ENCODE peak calls at places on chromosomes 2 and 18, in six cellular contexts. V is AG04450, D is RWPE2, K is upper lobe of left lung, C is PC-9, Z is AG04449. I is an unnamed sample.

GRCh38 chr18:79926306-79926705 is 25.1 kb downstream of the SLC66A2 start:
- DNase-seq in V (no peak), D (no peak), K (no peak), C (no peak), Z (no peak), I (no peak)

GRCh38 chr2:64482765-64483504 is 29.0 kb downstream of the LGALSL start:
- DNase-seq in V (no peak), D (no peak), K (no peak), C (peak), Z (no peak), I (peak)

GRCh38 chr2:122412360-122412759 is 656.9 kb downstream of the TSN start:
- DNase-seq in V (no peak), D (no peak), K (no peak), C (no peak), Z (no peak), I (no peak)

GRCh38 chr2:101869527-101869926 is 122.2 kb upstream of the IL1R2 start:
- DNase-seq in V (no peak), D (no peak), K (no peak), C (no peak), Z (no peak), I (no peak)

GRCh38 chr2:150619607-150620330 is 132.3 kb upstream of the RND3 start:
- DNase-seq in V (no peak), D (no peak), K (no peak), C (peak), Z (no peak), I (peak)

GRCh38 chr18:37571266-37571665 is 5.7 kb upstream of the CELF4 start:
- DNase-seq in V (no peak), D (no peak), K (no peak), C (no peak), Z (no peak), I (no peak)

GRCh38 chr2:141630531-141630930 is 500.3 kb downstream of the LRP1B start:
- DNase-seq in V (no peak), D (no peak), K (no peak), C (no peak), Z (no peak), I (no peak)

GRCh38 chr2:120747281-120747680 is 11.6 kb downstream of the GLI2 start:
- DNase-seq in V (no peak), D (no peak), K (no peak), C (no peak), Z (no peak), I (no peak)

GRCh38 chr2:191501390-191502168 is 176.4 kb upstream of the NABP1 start:
- DNase-seq in V (no peak), D (no peak), K (no peak), C (no peak), Z (no peak), I (peak)

GRCh38 chr18:23380001-23380550 is 73.0 kb upstream of the RIOK3 start:
- DNase-seq in V (no peak), D (no peak), K (peak), C (peak), Z (no peak), I (no peak)

GRCh38 chr2:222483513-222484039 is 59.2 kb downstream of the SGPP2 start:
- DNase-seq in V (no peak), D (no peak), K (no peak), C (peak), Z (no peak), I (no peak)

GRCh38 chr2:225399509-225399908 is at the start of gene NYAP2:
- DNase-seq in V (no peak), D (no peak), K (no peak), C (no peak), Z (no peak), I (no peak)

GRCh38 chr2:204722691-204723090 is 177.4 kb downstream of the PARD3B start:
- DNase-seq in V (no peak), D (no peak), K (no peak), C (no peak), Z (no peak), I (no peak)

GRCh38 chr2:151478011-151478410 is 68.3 kb downstream of the RIF1 start:
- DNase-seq in V (peak), D (no peak), K (no peak), C (no peak), Z (peak), I (peak)

GRCh38 chr2:3493610-3493997 is 25.7 kb downstream of the ADI1 start:
- DNase-seq in V (peak), D (no peak), K (no peak), C (no peak), Z (no peak), I (peak)

GRCh38 chr2:71069376-71069775 is 928 bp downstream of the NAGK start:
- DNase-seq in V (no peak), D (no peak), K (no peak), C (no peak), Z (no peak), I (peak)

GRCh38 chr2:96204836-96205235 is 3.8 kb downstream of the STARD7 start:
- DNase-seq in V (no peak), D (no peak), K (no peak), C (no peak), Z (no peak), I (no peak)

GRCh38 chr2:241177526-241177925 is 11.0 kb upstream of the ANO7 start:
- DNase-seq in V (no peak), D (no peak), K (no peak), C (no peak), Z (no peak), I (no peak)

GRCh38 chr2:64448069-64448468 is 5.9 kb upstream of the LGALSL start:
- DNase-seq in V (no peak), D (no peak), K (no peak), C (no peak), Z (no peak), I (no peak)

GRCh38 chr2:8491296-8492048 is 190.4 kb upstream of the ID2 start:
- DNase-seq in V (no peak), D (no peak), K (no peak), C (no peak), Z (no peak), I (peak)

GRCh38 chr2:10911291-10912075 is at the start of gene KCNF1:
- DNase-seq in V (no peak), D (peak), K (peak), C (peak), Z (no peak), I (peak)

GRCh38 chr2:10913501-10914271 is 2.0 kb downstream of the KCNF1 start:
- DNase-seq in V (no peak), D (no peak), K (peak), C (no peak), Z (no peak), I (no peak)

GRCh38 chr2:10910625-10911024 is 1.1 kb upstream of the KCNF1 start:
- DNase-seq in V (no peak), D (no peak), K (no peak), C (no peak), Z (no peak), I (no peak)

GRCh38 chr2:10912796-10913445 is 1.2 kb downstream of the KCNF1 start:
- DNase-seq in V (no peak), D (no peak), K (peak), C (no peak), Z (no peak), I (no peak)

GRCh38 chr2:10912076-10912731 is 470 bp downstream of the KCNF1 start:
- DNase-seq in V (no peak), D (no peak), K (peak), C (no peak), Z (no peak), I (no peak)
- H3K4me3 ChIP-seq in V (peak), D (peak), K (peak), C (peak), Z (peak), I (no peak)

GRCh38 chr2:61014805-61015204 is 2.7 kb upstream of the PEX13 start:
- DNase-seq in V (no peak), D (no peak), K (no peak), C (no peak), Z (no peak), I (no peak)
- TF ChIP-seq CTCF in V (no peak), D (no peak), K (no peak), C (no peak), Z (no peak), I (no peak)

DNA sequence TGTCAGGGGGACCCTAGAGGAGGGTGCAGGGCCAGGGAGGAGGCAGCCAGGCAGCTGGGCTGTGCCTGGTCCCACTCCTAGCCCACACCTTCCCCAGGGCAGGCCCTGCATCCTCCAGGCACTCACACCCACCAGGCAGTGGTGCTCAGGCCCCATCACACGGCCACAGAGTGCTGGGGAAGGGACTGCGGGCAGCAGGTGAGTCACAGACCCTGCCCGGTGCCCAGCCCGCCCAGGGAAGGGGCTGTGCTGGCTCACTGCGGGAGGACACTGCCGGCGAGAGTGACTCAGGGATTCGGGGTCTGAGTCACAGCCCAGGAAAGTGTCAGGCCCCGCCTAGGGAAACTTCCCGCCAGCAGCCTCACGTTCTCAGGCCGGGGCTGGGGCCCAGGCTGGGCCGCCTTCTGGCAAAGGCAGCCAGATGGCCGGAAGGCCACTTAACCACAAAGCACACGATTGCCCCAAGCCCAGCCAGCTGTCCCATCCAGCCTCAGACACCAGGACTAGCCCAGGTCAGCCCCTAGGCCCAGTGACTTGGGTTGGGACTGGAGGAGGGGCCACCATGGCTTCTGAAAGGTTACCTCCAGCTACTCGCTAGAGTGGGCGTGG is 42.2 kb downstream of the BIN1 start:
- DNase-seq in V (peak), D (peak), K (peak), C (peak), Z (peak), I (peak)
- H3K4me3 ChIP-seq in V (peak), D (no peak), K (no peak), C (no peak), Z (no peak), I (no peak)

GRCh38 chr2:185526156-185526555 is 212.4 kb upstream of the FSIP2 start:
- DNase-seq in V (no peak), D (no peak), K (no peak), C (no peak), Z (no peak), I (no peak)

DNA sequence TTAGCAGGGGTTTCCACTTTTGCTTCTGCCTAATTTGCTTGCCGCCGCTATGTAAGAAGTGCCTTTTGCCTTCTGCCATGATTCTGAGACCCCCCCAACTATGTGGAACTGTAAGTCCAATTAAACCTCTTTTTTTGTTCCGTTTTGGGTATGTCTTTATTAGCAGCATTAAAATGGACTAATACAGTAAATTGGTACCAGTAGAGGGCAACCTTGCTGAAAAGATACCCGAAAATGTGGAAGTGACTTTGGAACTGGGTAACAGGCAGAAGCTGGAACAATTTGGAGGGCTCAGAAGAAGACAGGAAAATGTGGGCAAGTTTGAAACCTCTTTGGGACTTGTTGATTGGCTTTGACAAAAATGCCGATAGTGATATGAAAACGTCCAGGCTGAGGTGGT is 216.1 kb upstream of the FSIP2 start:
- DNase-seq in V (no peak), D (no peak), K (no peak), C (no peak), Z (no peak), I (no peak)
- TF ChIP-seq CTCF in V (no peak), D (peak), K (no peak), C (peak), Z (no peak), I (no peak)

GRCh38 chr2:203019142-203019541 is 4.5 kb downstream of the NBEAL1 start:
- DNase-seq in V (no peak), D (no peak), K (no peak), C (no peak), Z (no peak), I (no peak)

GRCh38 chr2:203016716-203017115 is 2.0 kb downstream of the NBEAL1 start:
- DNase-seq in V (no peak), D (no peak), K (no peak), C (no peak), Z (no peak), I (no peak)

GRCh38 chr2:203021986-203022385 is 7.3 kb downstream of the NBEAL1 start:
- DNase-seq in V (no peak), D (no peak), K (no peak), C (no peak), Z (no peak), I (no peak)

GRCh38 chr2:203014456-203015199 is at the start of gene NBEAL1:
- DNase-seq in V (peak), D (peak), K (peak), C (peak), Z (peak), I (peak)

GRCh38 chr2:203018181-203018580 is 3.5 kb downstream of the NBEAL1 start:
- DNase-seq in V (no peak), D (no peak), K (no peak), C (no peak), Z (no peak), I (peak)
- H3K4me3 ChIP-seq in V (peak), D (peak), K (peak), C (peak), Z (peak), I (peak)

GRCh38 chr18:46341989-46342525 is 237.9 kb downstream of the HAUS1 start:
- DNase-seq in V (no peak), D (no peak), K (no peak), C (no peak), Z (no peak), I (no peak)

GRCh38 chr18:46343456-46343855 is 239.3 kb downstream of the HAUS1 start:
- DNase-seq in V (no peak), D (no peak), K (no peak), C (no peak), Z (no peak), I (no peak)

GRCh38 chr18:46345181-46345465 is 240.9 kb downstream of the HAUS1 start:
- DNase-seq in V (no peak), D (no peak), K (no peak), C (no peak), Z (no peak), I (no peak)

GRCh38 chr18:46344416-46345180 is 240.4 kb downstream of the HAUS1 start:
- DNase-seq in V (no peak), D (no peak), K (no peak), C (no peak), Z (no peak), I (no peak)

GRCh38 chr18:46343940-46344372 is 239.8 kb downstream of the HAUS1 start:
- DNase-seq in V (no peak), D (no peak), K (no peak), C (no peak), Z (no peak), I (no peak)
- TF ChIP-seq CTCF in V (no peak), D (peak), K (no peak), C (no peak), Z (no peak), I (no peak)

I was measured in fibroblast of mammary gland.